ENCODE peak calls at places on chromosome 16, in ten cellular contexts. B, O, Z, L, J, X, V, F, S and P are unnamed samples.

GRCh38 chr16:10981697-10982216 is 37.4 kb downstream of the CLEC16A start:
- DNase-seq in X (no peak), J (peak; percentile 70), V (no peak), S (no peak), Z (peak; percentile 34), O (no peak), B (no peak), F (no peak), L (peak; percentile 70), P (peak; percentile 52)

GRCh38 chr16:86611517-86611840 is 33.1 kb downstream of the FOXL1 start:
- DNase-seq in X (no peak), O (no peak), Z (no peak), V (no peak), J (no peak), F (no peak), B (no peak), S (no peak), L (no peak), P (no peak)

GRCh38 chr16:22813946-22814325 is at the start of gene HS3ST2:
- DNase-seq in F (no peak), Z (peak; percentile 17), O (no peak), L (peak; percentile 16), J (peak; percentile 68), B (no peak), V (no peak), X (no peak), S (no peak), P (peak; percentile 13)

GRCh38 chr16:83967838-83968482 is at the start of gene NECAB2:
- DNase-seq in X (no peak), O (no peak), J (no peak), Z (peak; percentile 52), L (peak; percentile 91), V (no peak), B (no peak), F (no peak), S (no peak), P (peak; percentile 37)

GRCh38 chr16:29784157-29784556 is 6.1 kb downstream of the ZG16 start:
- DNase-seq in F (no peak), Z (peak; percentile 35), J (no peak), B (no peak), S (no peak), L (no peak), O (no peak), V (no peak), X (no peak), P (no peak)

GRCh38 chr16:9869776-9870175 is 312.5 kb downstream of the GRIN2A start:
- DNase-seq in X (no peak), Z (no peak), O (no peak), V (no peak), L (no peak), F (no peak), S (no peak), J (no peak), B (no peak), P (no peak)

GRCh38 chr16:53773881-53774280 is 69.9 kb downstream of the FTO start:
- DNase-seq in Z (no peak), L (no peak), B (no peak), V (no peak), F (no peak), X (no peak), O (peak; percentile 35), J (no peak), S (no peak), P (no peak)

GRCh38 chr16:21101631-21102420 is 48.8 kb downstream of the DNAH3 start:
- DNase-seq in B (no peak), O (peak; percentile 3), V (peak; percentile 7), S (no peak), L (peak; percentile 15), J (peak; percentile 47), Z (no peak), F (peak; percentile 13), X (no peak), P (no peak)

GRCh38 chr16:53849994-53850393 is 146.0 kb downstream of the FTO start:
- DNase-seq in V (no peak), Z (no peak), F (no peak), X (no peak), B (no peak), S (no peak), J (no peak), O (no peak), L (no peak), P (no peak)

GRCh38 chr16:24936151-24936550 is 79.0 kb downstream of the ARHGAP17 start:
- DNase-seq in B (no peak), F (no peak), S (no peak), L (no peak), Z (no peak), J (no peak), O (no peak), V (no peak), X (no peak), P (no peak)

GRCh38 chr16:67449328-67449727 is 18.4 kb downstream of the HSD11B2 start:
- DNase-seq in X (no peak), J (no peak), O (no peak), S (no peak), F (no peak), L (no peak), Z (no peak), B (no peak), V (no peak), P (no peak)

GRCh38 chr16:554640-555413 is 5.4 kb upstream of the PRR35 start:
- DNase-seq in B (no peak), L (no peak), V (no peak), S (no peak), J (no peak), Z (no peak), X (no peak), O (peak; percentile 17), F (no peak), P (no peak)

GRCh38 chr16:75023019-75023418 is 24.2 kb downstream of the ZNRF1 start:
- DNase-seq in S (no peak), X (no peak), V (no peak), J (no peak), F (no peak), Z (no peak), O (no peak), L (no peak), B (no peak), P (no peak)

GRCh38 chr16:87062569-87063442 is 254.4 kb downstream of the C16orf95 start:
- DNase-seq in V (peak; percentile 9), S (no peak), O (peak; percentile 56), Z (peak; percentile 43), X (no peak), B (no peak), J (peak; percentile 75), F (peak; percentile 19), L (peak; percentile 87), P (peak; percentile 29)

GRCh38 chr16:84885024-84885910 is 65.5 kb downstream of the CRISPLD2 start:
- DNase-seq in O (no peak), B (no peak), X (no peak), Z (no peak), L (no peak), S (no peak), F (no peak), J (peak; percentile 47), V (no peak), P (no peak)